ENCODE peak calls at places on chromosomes 11 and 22, in nine cellular contexts. T is gastrocnemius medialis; F is uterus; H is effector memory CD4-positive, alpha-beta T cell; P is DND-41; W is body of pancreas; Y is CD4-positive, alpha-beta T cell; G is HAP-1; I is left ventricle myocardium inferior. R is an unnamed sample.
A peak's percentile ranks its signal among the peaks of the same experiment; 100 is the strongest.

GRCh38 chr11:19603771-19604170 is 108.9 kb upstream of the NAV2 start:
- DNase-seq in T (no peak), Y (no peak), G (no peak), P (no peak), W (no peak), H (no peak), I (no peak), F (no peak), R (no peak)

GRCh38 chr11:65353900-65354264 is 669 bp upstream of the TIGD3 start:
- DNase-seq in W (no peak), G (no peak), P (no peak), Y (no peak), H (no peak), T (no peak), I (no peak), F (no peak), R (no peak)

GRCh38 chr22:26968873-26969272 is 311.5 kb downstream of the MIAT start:
- DNase-seq in P (no peak), I (no peak), H (no peak), F (no peak), G (no peak), T (no peak), Y (no peak), W (no peak), R (no peak)

GRCh38 chr11:71169328-71169727 is 83.0 kb downstream of the SHANK2 start:
- DNase-seq in G (no peak), P (no peak), F (no peak), W (no peak), I (no peak), T (no peak), Y (no peak), H (no peak), R (no peak)

GRCh38 chr11:107043242-107043991 is 25.1 kb upstream of the GUCY1A2 start:
- DNase-seq in P (no peak), G (no peak), W (no peak), I (no peak), F (no peak), Y (no peak), T (no peak), H (no peak), R (no peak)

GRCh38 chr11:8102296-8102915 is 21.4 kb downstream of the TUB start:
- DNase-seq in Y (no peak), F (no peak), G (no peak), I (no peak), W (no peak), T (no peak), H (no peak), P (no peak), R (no peak)

GRCh38 chr22:45007247-45007945 is 2.4 kb downstream of the PHF21B start:
- DNase-seq in I (no peak), G (peak; percentile 90), T (no peak), H (no peak), W (no peak), Y (no peak), P (no peak), F (peak; percentile 50), R (peak; percentile 63)

GRCh38 chr22:19183216-19183615 is 4.7 kb upstream of the SLC25A1 start:
- DNase-seq in W (no peak), T (no peak), G (no peak), H (no peak), Y (no peak), F (no peak), P (no peak), I (no peak), R (no peak)

GRCh38 chr22:45553333-45554039 is 50.8 kb downstream of the FBLN1 start:
- DNase-seq in T (peak; percentile 54), F (peak; percentile 86), I (peak; percentile 77), P (peak; percentile 57), Y (peak; percentile 32), H (no peak), G (peak; percentile 89), W (peak; percentile 67), R (peak; percentile 79)

GRCh38 chr11:111528557-111528956 is 12.0 kb upstream of the LAYN start:
- DNase-seq in I (no peak), F (no peak), P (peak; percentile 38), W (no peak), G (no peak), H (no peak), T (no peak), Y (no peak), R (no peak)

GRCh38 chr11:11987503-11988022 is 20.9 kb downstream of the DKK3 start:
- DNase-seq in I (no peak), W (no peak), Y (no peak), T (no peak), P (no peak), F (no peak), H (no peak), G (no peak), R (no peak)

GRCh38 chr11:107457205-107457557 is 444 bp downstream of the CWF19L2 start:
- DNase-seq in H (no peak), P (no peak), T (no peak), Y (no peak), I (no peak), F (no peak), W (no peak), G (peak; percentile 9), R (no peak)

GRCh38 chr11:8959546-8960166 is 4.6 kb downstream of the TMEM9B start:
- DNase-seq in P (peak; percentile 34), W (peak; percentile 24), H (no peak), F (no peak), Y (no peak), G (peak; percentile 66), I (no peak), T (no peak), R (no peak)

GRCh38 chr11:16120008-16120407 is 236.3 kb downstream of the SOX6 start:
- DNase-seq in T (no peak), Y (no peak), W (no peak), P (no peak), I (no peak), G (no peak), H (no peak), F (no peak), R (no peak)

GRCh38 chr11:19848219-19848618 is 135.6 kb downstream of the NAV2 start:
- DNase-seq in H (no peak), F (no peak), T (no peak), Y (no peak), I (no peak), G (no peak), P (no peak), W (no peak), R (no peak)

GRCh38 chr11:103338621-103339484 is 229.6 kb downstream of the DYNC2H1 start:
- DNase-seq in F (no peak), H (no peak), Y (no peak), G (peak; percentile 34), W (no peak), T (no peak), I (no peak), P (no peak), R (no peak)

GRCh38 chr11:10504490-10504889 is 36.5 kb downstream of the RNF141 start:
- DNase-seq in W (no peak), T (no peak), I (no peak), H (no peak), F (no peak), P (no peak), Y (no peak), G (no peak), R (no peak)

GRCh38 chr11:30852091-30852490 is 265.9 kb upstream of the MPPED2 start:
- DNase-seq in I (no peak), H (no peak), W (no peak), G (no peak), Y (no peak), T (no peak), F (no peak), P (no peak), R (no peak)

GRCh38 chr11:108906826-108907225 is 242.0 kb downstream of the DDX10 start:
- DNase-seq in F (no peak), T (no peak), G (no peak), Y (no peak), I (no peak), P (no peak), H (no peak), W (no peak), R (no peak)

GRCh38 chr11:27107548-27107947 is 66.9 kb downstream of the BBOX1 start:
- DNase-seq in G (no peak), H (no peak), F (no peak), T (no peak), Y (no peak), I (no peak), W (no peak), P (no peak), R (no peak)

GRCh38 chr11:119356349-119357031 is 10.0 kb upstream of the MFRP start:
- DNase-seq in T (peak; percentile 80), Y (peak; percentile 67), W (peak; percentile 32), F (peak; percentile 86), H (peak; percentile 49), G (peak; percentile 92), I (peak; percentile 83), P (peak; percentile 68), R (peak; percentile 89)

GRCh38 chr11:110123003-110123402 is 29.8 kb downstream of the ZC3H12C start:
- DNase-seq in H (no peak), Y (no peak), G (no peak), T (no peak), W (no peak), I (no peak), F (no peak), P (no peak), R (no peak)

DNA sequence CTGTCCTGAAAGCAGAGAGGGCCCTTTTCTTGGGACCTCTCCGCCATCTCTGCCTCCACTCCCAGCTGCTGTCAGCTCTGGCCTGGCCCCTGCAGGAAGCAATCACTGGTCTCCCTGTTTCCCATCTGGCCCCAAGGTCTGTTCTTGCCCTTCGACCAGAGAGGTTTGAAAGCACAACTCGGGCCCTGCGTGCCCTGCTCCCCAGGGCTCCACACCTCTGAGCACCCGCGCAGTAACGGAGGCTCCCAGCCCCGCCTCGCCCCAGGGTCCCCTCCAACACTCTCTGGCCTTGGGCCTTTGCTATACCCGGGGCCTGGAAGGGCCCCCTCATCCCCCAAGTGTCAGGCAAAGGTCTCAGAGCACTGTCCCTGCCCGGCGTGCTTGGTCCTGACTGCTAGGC is 7.8 kb upstream of the CD81 start:
- DNase-seq in P (no peak), F (no peak), W (no peak), Y (no peak), T (no peak), I (no peak), H (no peak), G (no peak), R (no peak)
- H3K27me3 ChIP-seq in P (no peaks in the 10 kb centered on the region), F (no peaks in the 10 kb centered on the region), W (no peaks in the 10 kb centered on the region), Y (no peaks in the 10 kb centered on the region), T (no peaks in the 10 kb centered on the region), I (no peaks in the 10 kb centered on the region), H (no peaks in the 10 kb centered on the region), G (no peaks in the 10 kb centered on the region), R (no peaks in the 10 kb centered on the region)

GRCh38 chr22:11616811-11617210 is 3911.2 kb upstream of the OR11H1 start:
- DNase-seq in Y (no peak), I (no peak), F (no peak), W (no peak), T (no peak), G (no peak), P (no peak), H (no peak), R (no peak)
- H3K9me3 ChIP-seq in Y (peaks cover 21% of the 10 kb centered on the region), I (peaks cover 87% of the 10 kb centered on the region), F (no peaks in the 10 kb centered on the region), W (no peaks in the 10 kb centered on the region), T (no peaks in the 10 kb centered on the region), G (peaks cover 24% of the 10 kb centered on the region), P (peaks cover 14% of the 10 kb centered on the region), H (peaks cover 10% of the 10 kb centered on the region), R (peaks cover 5% of the 10 kb centered on the region)

GRCh38 chr11:416757-417621 is 2.2 kb upstream of the SIGIRR start:
- DNase-seq in P (peak; percentile 54), W (peak; percentile 75), Y (peak; percentile 52), G (no peak), F (no peak), T (no peak), I (peak; percentile 66), H (no peak), R (no peak)
- H3K27me3 ChIP-seq in P (peaks cover 8% of the 10 kb centered on the region), W (no peaks in the 10 kb centered on the region), Y (no peaks in the 10 kb centered on the region), G (peaks cover 27% of the 10 kb centered on the region), F (peaks cover 4% of the 10 kb centered on the region), T (peaks cover 54% of the 10 kb centered on the region), I (peaks cover 70% of the 10 kb centered on the region), H (no peaks in the 10 kb centered on the region), R (peaks cover 42% of the 10 kb centered on the region)

GRCh38 chr22:22997988-22998387 is 72.3 kb upstream of the GNAZ start:
- DNase-seq in I (no peak), H (no peak), W (no peak), F (no peak), T (no peak), Y (no peak), G (no peak), P (no peak), R (no peak)
- H3K9me3 ChIP-seq in I (peaks cover 38% of the 10 kb centered on the region), H (peaks cover 3% of the 10 kb centered on the region), W (no peaks in the 10 kb centered on the region), F (no peaks in the 10 kb centered on the region), T (peaks cover 7% of the 10 kb centered on the region), Y (peaks cover 22% of the 10 kb centered on the region), G (peaks cover 2% of the 10 kb centered on the region), P (peaks cover 16% of the 10 kb centered on the region), R (peaks cover 21% of the 10 kb centered on the region)